ENCODE peak calls at places on chromosomes 4 and X, in seven cellular contexts. One of them, this sample, is unnamed.

GRCh38 chr4:176791591-176792347 is 953 bp downstream of the VEGFC start:
- DNase-seq in body of pancreas: peak; percentile 14
- DNase-seq in uterus: no peak
- DNase-seq in hepatocyte: peak; percentile 37
- DNase-seq in HL-60: no peak
- DNase-seq in gastrocnemius medialis: no peak
- DNase-seq in naive thymus-derived CD4-positive, alpha-beta T cell: peak; percentile 20
- DNase-seq in this sample: peak; percentile 70

GRCh38 chr4:2341261-2341841 is 77.1 kb downstream of the ZFYVE28 start:
- DNase-seq in naive thymus-derived CD4-positive, alpha-beta T cell: peak; percentile 9
- DNase-seq in uterus: no peak
- DNase-seq in body of pancreas: no peak
- DNase-seq in HL-60: no peak
- DNase-seq in hepatocyte: peak; percentile 6
- DNase-seq in gastrocnemius medialis: no peak
- DNase-seq in this sample: no peak

GRCh38 chr4:37715889-37716402 is 29.8 kb upstream of the RELL1 start:
- DNase-seq in uterus: no peak
- DNase-seq in HL-60: peak; percentile 33
- DNase-seq in gastrocnemius medialis: peak; percentile 83
- DNase-seq in naive thymus-derived CD4-positive, alpha-beta T cell: peak; percentile 24
- DNase-seq in hepatocyte: peak; percentile 59
- DNase-seq in body of pancreas: peak; percentile 27
- DNase-seq in this sample: peak; percentile 23

GRCh38 chr4:108018038-108018883 is 28.6 kb downstream of the HADH start:
- DNase-seq in naive thymus-derived CD4-positive, alpha-beta T cell: peak; percentile 75
- DNase-seq in uterus: peak; percentile 79
- DNase-seq in hepatocyte: peak; percentile 87
- DNase-seq in gastrocnemius medialis: peak; percentile 61
- DNase-seq in body of pancreas: peak; percentile 86
- DNase-seq in HL-60: peak; percentile 70
- DNase-seq in this sample: peak; percentile 81

GRCh38 chr4:173288296-173288695 is 45.9 kb downstream of the HMGB2 start:
- DNase-seq in naive thymus-derived CD4-positive, alpha-beta T cell: peak; percentile 68
- DNase-seq in hepatocyte: peak; percentile 85
- DNase-seq in uterus: peak; percentile 77
- DNase-seq in HL-60: peak; percentile 95
- DNase-seq in body of pancreas: peak; percentile 35
- DNase-seq in gastrocnemius medialis: peak; percentile 10
- DNase-seq in this sample: peak; percentile 58

GRCh38 chr4:84499065-84499982 is at the start of gene NKX6-1:
- DNase-seq in uterus: peak; percentile 23
- DNase-seq in gastrocnemius medialis: no peak
- DNase-seq in HL-60: no peak
- DNase-seq in naive thymus-derived CD4-positive, alpha-beta T cell: no peak
- DNase-seq in hepatocyte: peak; percentile 83
- DNase-seq in body of pancreas: peak; percentile 88
- DNase-seq in this sample: peak; percentile 56

GRCh38 chr4:6272863-6273660 is 3.4 kb downstream of the WFS1 start:
- DNase-seq in naive thymus-derived CD4-positive, alpha-beta T cell: no peak
- DNase-seq in uterus: peak; percentile 60
- DNase-seq in HL-60: no peak
- DNase-seq in body of pancreas: no peak
- DNase-seq in gastrocnemius medialis: no peak
- DNase-seq in hepatocyte: peak; percentile 63
- DNase-seq in this sample: peak; percentile 85

GRCh38 chrX:23792861-23793553 is 10.0 kb downstream of the SAT1 start:
- DNase-seq in body of pancreas: no peak
- DNase-seq in HL-60: no peak
- DNase-seq in naive thymus-derived CD4-positive, alpha-beta T cell: no peak
- DNase-seq in hepatocyte: no peak
- DNase-seq in gastrocnemius medialis: no peak
- DNase-seq in uterus: no peak
- DNase-seq in this sample: no peak

GRCh38 chr4:7861440-7861881 is 78.2 kb downstream of the AFAP1 start:
- DNase-seq in uterus: no peak
- DNase-seq in HL-60: no peak
- DNase-seq in naive thymus-derived CD4-positive, alpha-beta T cell: no peak
- DNase-seq in body of pancreas: no peak
- DNase-seq in gastrocnemius medialis: no peak
- DNase-seq in hepatocyte: no peak
- DNase-seq in this sample: peak; percentile 65

GRCh38 chr4:120703908-120704307 is 218.6 kb downstream of the PRDM5 start:
- DNase-seq in HL-60: peak; percentile 54
- DNase-seq in gastrocnemius medialis: no peak
- DNase-seq in uterus: no peak
- DNase-seq in body of pancreas: no peak
- DNase-seq in hepatocyte: no peak
- DNase-seq in naive thymus-derived CD4-positive, alpha-beta T cell: no peak
- DNase-seq in this sample: no peak

GRCh38 chrX:148573119-148573518 is 72.7 kb downstream of the AFF2 start:
- DNase-seq in body of pancreas: no peak
- DNase-seq in HL-60: no peak
- DNase-seq in gastrocnemius medialis: no peak
- DNase-seq in naive thymus-derived CD4-positive, alpha-beta T cell: no peak
- DNase-seq in uterus: no peak
- DNase-seq in hepatocyte: no peak
- DNase-seq in this sample: no peak

GRCh38 chr4:17168571-17168970 is 270.1 kb upstream of the LDB2 start:
- DNase-seq in gastrocnemius medialis: no peak
- DNase-seq in uterus: peak; percentile 68
- DNase-seq in hepatocyte: peak; percentile 28
- DNase-seq in naive thymus-derived CD4-positive, alpha-beta T cell: no peak
- DNase-seq in body of pancreas: no peak
- DNase-seq in HL-60: no peak
- DNase-seq in this sample: peak; percentile 73

GRCh38 chr4:7863911-7864681 is 75.6 kb downstream of the AFAP1 start:
- DNase-seq in gastrocnemius medialis: no peak
- DNase-seq in naive thymus-derived CD4-positive, alpha-beta T cell: no peak
- DNase-seq in hepatocyte: peak; percentile 73
- DNase-seq in HL-60: no peak
- DNase-seq in body of pancreas: no peak
- DNase-seq in uterus: no peak
- DNase-seq in this sample: no peak

GRCh38 chr4:169315530-169316306 is 45.0 kb upstream of the SH3RF1 start:
- DNase-seq in hepatocyte: peak; percentile 35
- DNase-seq in uterus: no peak
- DNase-seq in naive thymus-derived CD4-positive, alpha-beta T cell: no peak
- DNase-seq in gastrocnemius medialis: no peak
- DNase-seq in body of pancreas: no peak
- DNase-seq in HL-60: no peak
- DNase-seq in this sample: peak; percentile 57

GRCh38 chrX:68568136-68568535 is 69.3 kb downstream of the YIPF6 start:
- DNase-seq in HL-60: no peak
- DNase-seq in naive thymus-derived CD4-positive, alpha-beta T cell: no peak
- DNase-seq in hepatocyte: no peak
- DNase-seq in gastrocnemius medialis: no peak
- DNase-seq in uterus: no peak
- DNase-seq in body of pancreas: no peak
- DNase-seq in this sample: no peak

GRCh38 chr4:150875367-150875766 is 139.7 kb downstream of the LRBA start:
- DNase-seq in naive thymus-derived CD4-positive, alpha-beta T cell: no peak
- DNase-seq in gastrocnemius medialis: no peak
- DNase-seq in HL-60: no peak
- DNase-seq in uterus: no peak
- DNase-seq in body of pancreas: no peak
- DNase-seq in hepatocyte: no peak
- DNase-seq in this sample: no peak

GRCh38 chr4:128635141-128635911 is 174.2 kb upstream of the JADE1 start:
- DNase-seq in uterus: no peak
- DNase-seq in body of pancreas: peak; percentile 96
- DNase-seq in HL-60: no peak
- DNase-seq in gastrocnemius medialis: peak; percentile 31
- DNase-seq in hepatocyte: peak; percentile 92
- DNase-seq in naive thymus-derived CD4-positive, alpha-beta T cell: no peak
- DNase-seq in this sample: peak; percentile 48

GRCh38 chr4:26252349-26252748 is 68.5 kb upstream of the RBPJ start:
- DNase-seq in gastrocnemius medialis: no peak
- DNase-seq in HL-60: no peak
- DNase-seq in uterus: no peak
- DNase-seq in hepatocyte: peak; percentile 55
- DNase-seq in naive thymus-derived CD4-positive, alpha-beta T cell: no peak
- DNase-seq in body of pancreas: no peak
- DNase-seq in this sample: peak; percentile 25

GRCh38 chr4:129323630-129324029 is 227.7 kb downstream of the C4orf33 start:
- DNase-seq in body of pancreas: no peak
- DNase-seq in gastrocnemius medialis: no peak
- DNase-seq in HL-60: no peak
- DNase-seq in uterus: no peak
- DNase-seq in naive thymus-derived CD4-positive, alpha-beta T cell: no peak
- DNase-seq in hepatocyte: no peak
- DNase-seq in this sample: no peak

GRCh38 chrX:65689377-65689776 is 21.9 kb downstream of the MSN start:
- DNase-seq in uterus: no peak
- DNase-seq in hepatocyte: no peak
- DNase-seq in gastrocnemius medialis: no peak
- DNase-seq in HL-60: no peak
- DNase-seq in body of pancreas: no peak
- DNase-seq in naive thymus-derived CD4-positive, alpha-beta T cell: no peak
- DNase-seq in this sample: no peak

GRCh38 chr4:119286377-119287002 is 35.4 kb downstream of the FABP2 start:
- DNase-seq in uterus: peak; percentile 29
- DNase-seq in naive thymus-derived CD4-positive, alpha-beta T cell: no peak
- DNase-seq in gastrocnemius medialis: peak; percentile 28
- DNase-seq in hepatocyte: peak; percentile 64
- DNase-seq in HL-60: peak; percentile 19
- DNase-seq in body of pancreas: no peak
- DNase-seq in this sample: peak; percentile 68

GRCh38 chrX:37854748-37855147 is 7.4 kb upstream of the DYNLT3 start:
- DNase-seq in gastrocnemius medialis: no peak
- DNase-seq in naive thymus-derived CD4-positive, alpha-beta T cell: no peak
- DNase-seq in hepatocyte: no peak
- DNase-seq in uterus: no peak
- DNase-seq in HL-60: no peak
- DNase-seq in body of pancreas: no peak
- DNase-seq in this sample: no peak

GRCh38 chr4:108113229-108113628 is 55.5 kb downstream of the LEF1 start:
- DNase-seq in uterus: no peak
- DNase-seq in gastrocnemius medialis: no peak
- DNase-seq in naive thymus-derived CD4-positive, alpha-beta T cell: peak; percentile 51
- DNase-seq in HL-60: no peak
- DNase-seq in body of pancreas: no peak
- DNase-seq in hepatocyte: no peak
- DNase-seq in this sample: no peak

GRCh38 chrX:64151911-64152310 is 53.6 kb downstream of the AMER1 start:
- DNase-seq in body of pancreas: no peak
- DNase-seq in naive thymus-derived CD4-positive, alpha-beta T cell: no peak
- DNase-seq in HL-60: no peak
- DNase-seq in uterus: no peak
- DNase-seq in hepatocyte: no peak
- DNase-seq in gastrocnemius medialis: no peak
- DNase-seq in this sample: no peak
- H3K27ac ChIP-seq in body of pancreas: no peak overlapping the region
- H3K27ac ChIP-seq in naive thymus-derived CD4-positive, alpha-beta T cell: no peak overlapping the region
- H3K27ac ChIP-seq in HL-60: no peak overlapping the region
- H3K27ac ChIP-seq in uterus: no peak overlapping the region
- H3K27ac ChIP-seq in hepatocyte: no peak overlapping the region
- H3K27ac ChIP-seq in gastrocnemius medialis: no peak overlapping the region
- H3K27ac ChIP-seq in this sample: no peak overlapping the region

DNA sequence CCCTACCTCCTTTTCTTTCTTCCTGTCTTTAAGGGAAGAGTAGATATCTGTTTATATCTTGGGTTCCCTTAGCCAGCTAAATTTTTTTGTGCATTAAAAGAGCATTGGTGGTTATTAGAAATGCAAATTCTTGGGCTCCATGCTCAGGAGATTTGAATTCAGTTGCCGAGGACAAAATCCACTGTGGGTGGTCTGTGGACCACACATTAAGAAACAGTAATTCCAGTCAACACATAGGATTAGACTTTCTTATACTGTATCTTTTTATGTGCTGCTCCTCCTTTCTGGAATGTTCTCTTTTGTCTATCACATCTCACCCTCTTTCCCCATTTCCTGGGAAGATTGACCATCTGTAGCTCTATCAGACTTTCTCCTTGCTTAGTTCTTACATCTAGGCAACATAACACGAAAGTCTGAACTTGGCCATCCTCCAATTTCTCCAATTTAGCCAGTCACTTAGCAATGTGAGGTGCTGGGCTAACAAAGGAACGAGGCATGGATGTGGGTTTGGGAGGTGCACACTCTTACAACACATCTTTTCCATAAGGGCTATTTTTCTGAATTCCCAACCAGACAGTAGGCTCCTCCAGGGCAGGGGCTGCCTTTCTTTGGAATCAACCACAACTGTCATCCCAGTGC is 5.3 kb upstream of the PDLIM3 start:
- DNase-seq in hepatocyte: no peak
- DNase-seq in HL-60: no peak
- DNase-seq in gastrocnemius medialis: no peak
- DNase-seq in naive thymus-derived CD4-positive, alpha-beta T cell: no peak
- DNase-seq in body of pancreas: no peak
- DNase-seq in uterus: no peak
- DNase-seq in this sample: no peak
- H3K27ac ChIP-seq in hepatocyte: no peak overlapping the region
- H3K27ac ChIP-seq in HL-60: no peak overlapping the region
- H3K27ac ChIP-seq in gastrocnemius medialis: no peak overlapping the region
- H3K27ac ChIP-seq in naive thymus-derived CD4-positive, alpha-beta T cell: no peak overlapping the region
- H3K27ac ChIP-seq in body of pancreas: no peak overlapping the region
- H3K27ac ChIP-seq in uterus: peak overlapping the region; percentile 85
- H3K27ac ChIP-seq in this sample: no peak overlapping the region

GRCh38 chrX:115234220-115234557 is 293 bp upstream of the LRCH2 start:
- DNase-seq in naive thymus-derived CD4-positive, alpha-beta T cell: no peak
- DNase-seq in uterus: no peak
- DNase-seq in HL-60: no peak
- DNase-seq in gastrocnemius medialis: no peak
- DNase-seq in body of pancreas: no peak
- DNase-seq in hepatocyte: no peak
- DNase-seq in this sample: peak; percentile 65
- H3K27ac ChIP-seq in naive thymus-derived CD4-positive, alpha-beta T cell: no peak overlapping the region
- H3K27ac ChIP-seq in uterus: peak overlapping the region; percentile 70
- H3K27ac ChIP-seq in HL-60: no peak overlapping the region
- H3K27ac ChIP-seq in gastrocnemius medialis: peak overlapping the region; percentile 60
- H3K27ac ChIP-seq in body of pancreas: no peak overlapping the region
- H3K27ac ChIP-seq in hepatocyte: peak overlapping the region; percentile 49
- H3K27ac ChIP-seq in this sample: no peak overlapping the region

GRCh38 chrX:119421306-119421705 is 22.2 kb downstream of the SLC25A43 start:
- DNase-seq in gastrocnemius medialis: no peak
- DNase-seq in hepatocyte: no peak
- DNase-seq in HL-60: no peak
- DNase-seq in body of pancreas: no peak
- DNase-seq in uterus: no peak
- DNase-seq in naive thymus-derived CD4-positive, alpha-beta T cell: no peak
- DNase-seq in this sample: no peak

GRCh38 chrX:119417842-119418241 is 18.7 kb downstream of the SLC25A43 start:
- DNase-seq in naive thymus-derived CD4-positive, alpha-beta T cell: no peak
- DNase-seq in body of pancreas: no peak
- DNase-seq in HL-60: no peak
- DNase-seq in hepatocyte: peak; percentile 21
- DNase-seq in gastrocnemius medialis: no peak
- DNase-seq in uterus: no peak
- DNase-seq in this sample: no peak

GRCh38 chrX:119419898-119420297 is 20.8 kb downstream of the SLC25A43 start:
- DNase-seq in gastrocnemius medialis: no peak
- DNase-seq in hepatocyte: no peak
- DNase-seq in body of pancreas: no peak
- DNase-seq in HL-60: no peak
- DNase-seq in naive thymus-derived CD4-positive, alpha-beta T cell: no peak
- DNase-seq in uterus: no peak
- DNase-seq in this sample: no peak

GRCh38 chrX:119417376-119417775 is 18.2 kb downstream of the SLC25A43 start:
- DNase-seq in hepatocyte: no peak
- DNase-seq in uterus: no peak
- DNase-seq in gastrocnemius medialis: no peak
- DNase-seq in naive thymus-derived CD4-positive, alpha-beta T cell: no peak
- DNase-seq in HL-60: no peak
- DNase-seq in body of pancreas: no peak
- DNase-seq in this sample: no peak

GRCh38 chrX:119419146-119419545 is 20.0 kb downstream of the SLC25A43 start:
- DNase-seq in uterus: no peak
- DNase-seq in body of pancreas: no peak
- DNase-seq in HL-60: no peak
- DNase-seq in naive thymus-derived CD4-positive, alpha-beta T cell: no peak
- DNase-seq in hepatocyte: peak; percentile 45
- DNase-seq in gastrocnemius medialis: no peak
- DNase-seq in this sample: no peak
- H3K27ac ChIP-seq in uterus: no peak overlapping the region
- H3K27ac ChIP-seq in body of pancreas: no peak overlapping the region
- H3K27ac ChIP-seq in HL-60: no peak overlapping the region
- H3K27ac ChIP-seq in naive thymus-derived CD4-positive, alpha-beta T cell: no peak overlapping the region
- H3K27ac ChIP-seq in hepatocyte: peak overlapping the region; percentile 40
- H3K27ac ChIP-seq in gastrocnemius medialis: no peak overlapping the region
- H3K27ac ChIP-seq in this sample: no peak overlapping the region